ENCODE peak calls at places on chromosomes 6 and 20, in ten cellular contexts. J is lung, W is cardiac muscle cell, G is mucosa of descending colon, T is fibroblast of pulmonary artery, A is astrocyte of the spinal cord, D is epithelial cell of esophagus, K is brain microvascular endothelial cell, I is PC-3, O is AG09309. V is an unnamed sample.

GRCh38 chr6:135667694-135668455 is 170.3 kb upstream of the AHI1 start:
- DNase-seq in J (no peak), W (peak), G (no peak), T (peak), A (peak), D (peak), K (peak), I (peak), O (peak), V (peak)

GRCh38 chr20:14924433-14924832 is 587.0 kb upstream of the FLRT3 start:
- DNase-seq in J (no peak), W (no peak), G (no peak), T (no peak), A (no peak), D (no peak), K (no peak), I (peak), O (no peak), V (no peak)

GRCh38 chr20:46351357-46352058 is 43.2 kb upstream of the CDH22 start:
- DNase-seq in J (no peak), W (no peak), G (no peak), T (no peak), A (no peak), D (no peak), K (no peak), I (no peak), O (no peak), V (no peak)

GRCh38 chr6:144139817-144140216 is 10.5 kb upstream of the STX11 start:
- DNase-seq in J (no peak), W (no peak), G (no peak), T (no peak), A (no peak), D (no peak), K (no peak), I (no peak), O (no peak), V (no peak)

GRCh38 chr6:108361312-108361932 is 66.6 kb downstream of the AFG1L start:
- DNase-seq in J (no peak), W (no peak), G (no peak), T (no peak), A (no peak), D (no peak), K (no peak), I (no peak), O (no peak), V (peak)

GRCh38 chr20:33522256-33522820 is 32.4 kb downstream of the CBFA2T2 start:
- DNase-seq in J (no peak), W (no peak), G (no peak), T (peak), A (no peak), D (no peak), K (no peak), I (no peak), O (no peak), V (no peak)

GRCh38 chr6:2550247-2550646 is 200.5 kb downstream of the MYLK4 start:
- DNase-seq in J (no peak), W (no peak), G (no peak), T (no peak), A (no peak), D (no peak), K (no peak), I (no peak), O (no peak), V (no peak)

GRCh38 chr20:50885068-50885467 is 46.2 kb downstream of the ADNP start:
- DNase-seq in J (no peak), W (no peak), G (no peak), T (no peak), A (no peak), D (no peak), K (no peak), I (no peak), O (no peak), V (no peak)

GRCh38 chr6:41040101-41040910 is 1.3 kb upstream of the UNC5CL start:
- DNase-seq in J (peak), W (no peak), G (peak), T (peak), A (no peak), D (peak), K (no peak), I (peak), O (no peak), V (peak)

GRCh38 chr6:25410102-25410501 is 130.9 kb downstream of the CARMIL1 start:
- DNase-seq in J (no peak), W (no peak), G (no peak), T (peak), A (no peak), D (no peak), K (no peak), I (no peak), O (no peak), V (no peak)

GRCh38 chr20:36482044-36482473 is 59.3 kb upstream of the MYL9 start:
- DNase-seq in J (peak), W (peak), G (no peak), T (no peak), A (no peak), D (no peak), K (no peak), I (no peak), O (no peak), V (no peak)

GRCh38 chr20:57851025-57851682 is 141.3 kb upstream of the PMEPA1 start:
- DNase-seq in J (no peak), W (no peak), G (no peak), T (no peak), A (no peak), D (no peak), K (no peak), I (no peak), O (no peak), V (no peak)

GRCh38 chr6:53458097-53458866 is 86.6 kb downstream of the GCLC start:
- DNase-seq in J (no peak), W (no peak), G (no peak), T (no peak), A (no peak), D (no peak), K (no peak), I (no peak), O (no peak), V (no peak)

GRCh38 chr6:130033999-130034814 is 15.8 kb downstream of the L3MBTL3 start:
- DNase-seq in J (no peak), W (no peak), G (no peak), T (peak), A (peak), D (peak), K (peak), I (peak), O (peak), V (peak)

GRCh38 chr6:88586371-88587157 is 376.9 kb downstream of the RNGTT start:
- DNase-seq in J (no peak), W (no peak), G (no peak), T (no peak), A (no peak), D (no peak), K (no peak), I (peak), O (no peak), V (no peak)

GRCh38 chr20:59016795-59017492 is 2.3 kb upstream of the TUBB1 start:
- DNase-seq in J (peak), W (no peak), G (no peak), T (no peak), A (no peak), D (peak), K (no peak), I (peak), O (no peak), V (no peak)

GRCh38 chr6:134821914-134822862 is 127.7 kb downstream of the ALDH8A1 start:
- DNase-seq in J (no peak), W (no peak), G (no peak), T (no peak), A (peak), D (no peak), K (peak), I (no peak), O (no peak), V (no peak)

GRCh38 chr20:41340327-41341055 is at the start of gene LPIN3:
- DNase-seq in J (peak), W (peak), G (peak), T (peak), A (peak), D (peak), K (peak), I (peak), O (peak), V (peak)

GRCh38 chr6:56708810-56709597 is 66.3 kb upstream of the DST start:
- DNase-seq in J (no peak), W (peak), G (no peak), T (peak), A (peak), D (peak), K (no peak), I (peak), O (no peak), V (peak)

GRCh38 chr6:41690541-41691330 is 44.7 kb downstream of the TFEB start:
- DNase-seq in J (no peak), W (no peak), G (no peak), T (no peak), A (no peak), D (no peak), K (no peak), I (no peak), O (no peak), V (no peak)

GRCh38 chr20:25247100-25247665 is 702 bp upstream of the PYGB start:
- DNase-seq in J (peak), W (peak), G (no peak), T (peak), A (peak), D (peak), K (peak), I (peak), O (no peak), V (peak)

GRCh38 chr6:50049829-50050228 is at the start of gene DEFB112:
- DNase-seq in J (no peak), W (no peak), G (no peak), T (no peak), A (no peak), D (no peak), K (no peak), I (no peak), O (no peak), V (no peak)

GRCh38 chr6:20708367-20709124 is 174.3 kb downstream of the CDKAL1 start:
- DNase-seq in J (no peak), W (no peak), G (no peak), T (no peak), A (peak), D (peak), K (peak), I (no peak), O (no peak), V (no peak)

GRCh38 chr20:5168582-5169396 is 42.0 kb downstream of the CDS2 start:
- DNase-seq in J (no peak), W (no peak), G (no peak), T (peak), A (peak), D (peak), K (no peak), I (peak), O (no peak), V (peak)

GRCh38 chr6:24858154-24858801 is 59.6 kb upstream of the ARMH2 start:
- DNase-seq in J (peak), W (no peak), G (no peak), T (peak), A (no peak), D (peak), K (no peak), I (peak), O (peak), V (peak)

GRCh38 chr6:89792881-89793280 is 26.7 kb downstream of the MDN1 start:
- DNase-seq in J (no peak), W (peak), G (no peak), T (peak), A (peak), D (peak), K (peak), I (peak), O (peak), V (peak)

GRCh38 chr20:14727485-14728170 is 390.2 kb upstream of the FLRT3 start:
- DNase-seq in J (no peak), W (no peak), G (no peak), T (peak), A (no peak), D (no peak), K (no peak), I (no peak), O (no peak), V (no peak)

GRCh38 chr6:169229611-169230321 is 23.9 kb downstream of the THBS2 start:
- DNase-seq in J (no peak), W (no peak), G (no peak), T (peak), A (peak), D (peak), K (no peak), I (no peak), O (no peak), V (no peak)

GRCh38 chr6:138382498-138383265 is 5.0 kb downstream of the SMIM28 start:
- DNase-seq in J (no peak), W (no peak), G (no peak), T (no peak), A (no peak), D (peak), K (no peak), I (no peak), O (no peak), V (no peak)
- TF ChIP-seq CTCF in J (no peak), W (no peak), G (no peak), T (no peak), A (no peak), D (no peak), K (peak), I (no peak), O (no peak), V (no peak)

GRCh38 chr6:32194388-32194787 is 1.9 kb upstream of the GPSM3 start:
- DNase-seq in J (no peak), W (no peak), G (no peak), T (no peak), A (no peak), D (no peak), K (no peak), I (no peak), O (no peak), V (no peak)

GRCh38 chr6:32194825-32195651 is 2.6 kb upstream of the GPSM3 start:
- DNase-seq in J (no peak), W (peak), G (no peak), T (peak), A (peak), D (peak), K (peak), I (peak), O (peak), V (peak)

GRCh38 chr6:32196682-32197616 is 4.5 kb upstream of the GPSM3 start:
- DNase-seq in J (no peak), W (no peak), G (peak), T (peak), A (peak), D (no peak), K (no peak), I (no peak), O (no peak), V (no peak)

GRCh38 chr6:32195652-32195901 is 3.1 kb upstream of the GPSM3 start:
- DNase-seq in J (peak), W (peak), G (peak), T (peak), A (peak), D (peak), K (peak), I (peak), O (peak), V (peak)

DNA sequence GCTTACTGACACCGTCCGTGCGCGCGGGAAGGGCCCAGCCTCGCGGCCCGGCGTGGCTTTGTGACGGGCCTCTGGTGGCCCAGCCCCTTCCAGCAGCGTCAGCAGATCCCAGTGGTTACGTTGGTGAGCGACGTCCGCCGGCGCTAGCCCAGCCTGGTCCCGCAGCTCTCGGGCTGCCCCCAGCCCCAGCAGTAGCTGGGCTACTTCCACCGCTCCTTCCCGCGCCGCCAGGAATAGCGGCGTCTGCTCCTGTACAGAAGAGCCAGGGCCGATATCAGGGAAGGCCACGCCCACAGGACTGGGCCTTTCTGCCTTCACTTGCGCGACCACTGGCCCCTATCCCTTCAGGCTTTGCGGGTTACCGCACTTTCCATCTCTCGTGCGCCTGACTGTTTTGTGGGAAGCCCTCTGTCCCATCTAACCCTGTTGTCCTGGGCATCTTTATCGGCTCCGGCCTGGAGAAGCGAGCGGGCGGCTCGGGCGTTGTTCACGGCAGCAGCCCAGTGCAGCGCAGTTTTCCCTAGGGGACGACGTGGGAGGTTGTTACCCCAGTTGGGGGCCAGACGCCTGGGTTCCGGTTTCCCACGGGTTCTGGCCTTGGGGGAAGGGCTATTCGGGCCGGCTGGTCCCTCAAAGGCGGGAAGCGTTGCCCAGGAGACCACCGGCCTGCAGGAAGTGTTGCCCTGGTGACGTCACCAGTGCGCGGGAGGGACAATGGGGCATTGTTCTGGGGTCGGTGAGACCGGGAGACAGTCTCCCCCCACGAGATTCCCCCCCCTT is 3.6 kb upstream of the GPSM3 start:
- DNase-seq in J (peak), W (peak), G (peak), T (peak), A (peak), D (peak), K (peak), I (peak), O (peak), V (peak)
- H3K4me3 ChIP-seq in J (peak), W (peak), G (peak), T (peak), A (peak), D (peak), K (peak), I (peak), O (peak), V (peak)

GRCh38 chr6:31713991-31714684 is 1.0 kb upstream of the LY6G6D start:
- DNase-seq in J (no peak), W (no peak), G (no peak), T (no peak), A (no peak), D (no peak), K (no peak), I (no peak), O (no peak), V (no peak)

GRCh38 chr6:31713465-31713864 is 1.7 kb upstream of the LY6G6D start:
- DNase-seq in J (no peak), W (no peak), G (no peak), T (no peak), A (no peak), D (no peak), K (no peak), I (no peak), O (no peak), V (no peak)

GRCh38 chr6:31711233-31711632 is 3.9 kb upstream of the LY6G6D start:
- DNase-seq in J (no peak), W (no peak), G (no peak), T (no peak), A (no peak), D (peak), K (no peak), I (no peak), O (no peak), V (no peak)

GRCh38 chr6:31710490-31711219 is 4.0 kb downstream of the LY6G6F start:
- DNase-seq in J (no peak), W (no peak), G (no peak), T (no peak), A (no peak), D (no peak), K (no peak), I (no peak), O (no peak), V (no peak)

GRCh38 chr6:31712296-31712695 is 2.9 kb upstream of the LY6G6D start:
- DNase-seq in J (no peak), W (no peak), G (no peak), T (no peak), A (no peak), D (peak), K (no peak), I (peak), O (no peak), V (peak)
- TF ChIP-seq CTCF in J (no peak), W (no peak), G (no peak), T (no peak), A (no peak), D (peak), K (peak), I (peak), O (peak), V (no peak)

GRCh38 chr6:35342258-35343091 is at the start of gene PPARD:
- DNase-seq in J (peak), W (peak), G (peak), T (peak), A (peak), D (peak), K (peak), I (peak), O (peak), V (peak)

GRCh38 chr6:35343835-35344550 is 1.6 kb downstream of the PPARD start:
- DNase-seq in J (no peak), W (no peak), G (no peak), T (no peak), A (no peak), D (no peak), K (no peak), I (no peak), O (no peak), V (no peak)

GRCh38 chr6:35343092-35343834 is 905 bp downstream of the PPARD start:
- DNase-seq in J (peak), W (no peak), G (peak), T (peak), A (peak), D (no peak), K (no peak), I (peak), O (no peak), V (peak)

GRCh38 chr6:35341557-35341956 is 801 bp upstream of the PPARD start:
- DNase-seq in J (no peak), W (no peak), G (no peak), T (no peak), A (no peak), D (peak), K (no peak), I (no peak), O (no peak), V (no peak)
- H3K4me3 ChIP-seq in J (no peak), W (no peak), G (no peak), T (no peak), A (no peak), D (no peak), K (no peak), I (no peak), O (no peak), V (no peak)

DNA sequence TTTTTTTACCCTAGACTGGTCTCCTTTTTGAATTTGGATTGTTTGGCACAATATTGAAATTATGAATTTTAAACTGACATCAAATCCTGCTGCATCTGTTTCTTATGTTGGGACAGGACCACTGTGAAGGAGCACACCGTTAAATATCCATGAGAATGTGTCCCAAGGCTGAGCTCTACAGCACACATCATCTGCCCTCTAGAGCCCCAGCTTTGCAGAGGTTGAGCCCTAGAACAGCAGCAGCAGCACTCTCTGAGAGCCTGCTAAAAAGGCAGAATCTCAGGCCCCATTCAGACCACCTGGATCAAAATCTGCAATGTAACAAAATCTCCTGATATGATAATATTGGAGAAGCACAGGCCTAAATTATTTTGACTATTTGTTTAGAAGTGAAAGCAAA is 192.1 kb upstream of the CCN2 start:
- DNase-seq in J (no peak), W (no peak), G (no peak), T (no peak), A (no peak), D (no peak), K (no peak), I (no peak), O (no peak), V (no peak)
- TF ChIP-seq CTCF in J (no peak), W (no peak), G (no peak), T (no peak), A (no peak), D (no peak), K (no peak), I (no peak), O (no peak), V (no peak)

V was measured in foreskin fibroblast.